ENCODE peak calls at places on chromosomes 4 and X, in seven cellular contexts. R is bronchial epithelial cell; I is WTC11; M is WERI-Rb-1; W is AG09319; Y is stimulated activated CD4-positive, alpha-beta T cell treated with anti-CD3 and anti-CD28 coated beads, Interleukin-12 subunit alpha, Interleukin-12 subunit beta, amount 100 ng/mL, for 4 hours; J is CD4-positive, alpha-beta memory T cell. D is an unnamed sample.

GRCh38 chr4:184100297-184100885 is 117.3 kb downstream of the ENPP6 start:
- DNase-seq in R (peak; percentile 3), I (no peak), M (peak; percentile 77), W (no peak), Y (peak; percentile 42), J (no peak), D (no peak)

GRCh38 chr4:174524242-174524641 is 2.0 kb upstream of the HPGD start:
- DNase-seq in R (peak; percentile 15), I (no peak), M (no peak), W (no peak), Y (no peak), J (no peak), D (no peak)

GRCh38 chr4:33088713-33089112 is 2368.5 kb downstream of the PCDH7 start:
- DNase-seq in R (no peak), I (no peak), M (no peak), W (no peak), Y (no peak), J (no peak), D (no peak)

GRCh38 chr4:104494822-104495559 is at the start of gene CXXC4:
- DNase-seq in R (peak; percentile 5), I (peak; percentile 80), M (peak; percentile 95), W (no peak), Y (no peak), J (peak; percentile 39), D (no peak)

GRCh38 chr4:82467442-82467841 is 37.1 kb downstream of the ENOPH1 start:
- DNase-seq in R (no peak), I (no peak), M (no peak), W (no peak), Y (no peak), J (no peak), D (no peak)

GRCh38 chrX:11755724-11756123 is 2.3 kb upstream of the MSL3 start:
- DNase-seq in R (peak; percentile 6), I (no peak), M (no peak), W (no peak), Y (no peak), J (no peak), D (no peak)

GRCh38 chr4:108004646-108005045 is 15.0 kb downstream of the HADH start:
- DNase-seq in R (no peak), I (no peak), M (no peak), W (no peak), Y (no peak), J (no peak), D (no peak)

GRCh38 chr4:21544410-21544809 is 404.2 kb downstream of the KCNIP4 start:
- DNase-seq in R (no peak), I (no peak), M (no peak), W (no peak), Y (no peak), J (no peak), D (no peak)

GRCh38 chr4:24988776-24989175 is 42.0 kb downstream of the LGI2 start:
- DNase-seq in R (peak; percentile 54), I (peak; percentile 58), M (peak; percentile 69), W (peak; percentile 39), Y (no peak), J (no peak), D (no peak)

GRCh38 chr4:140326395-140326993 is 47.0 kb upstream of the SCOC start:
- DNase-seq in R (peak; percentile 46), I (no peak), M (peak; percentile 60), W (no peak), Y (no peak), J (no peak), D (no peak)

GRCh38 chrX:16552546-16552945 is 97.4 kb upstream of the S100G start:
- DNase-seq in R (peak; percentile 88), I (no peak), M (no peak), W (no peak), Y (no peak), J (no peak), D (no peak)

GRCh38 chrX:123626962-123627361 is 105.9 kb downstream of the THOC2 start:
- DNase-seq in R (peak; percentile 25), I (no peak), M (no peak), W (no peak), Y (no peak), J (no peak), D (no peak)

GRCh38 chr4:75321484-75321883 is 192.7 kb downstream of the RCHY1 start:
- DNase-seq in R (no peak), I (no peak), M (no peak), W (no peak), Y (no peak), J (no peak), D (no peak)

GRCh38 chrX:130529531-130529930 is 127.7 kb downstream of the RBMX2 start:
- DNase-seq in R (no peak), I (no peak), M (no peak), W (no peak), Y (no peak), J (no peak), D (no peak)

GRCh38 chrX:52034211-52034610 is 34.8 kb downstream of the MAGED4B start:
- DNase-seq in R (no peak), I (no peak), M (no peak), W (no peak), Y (no peak), J (no peak), D (no peak)

GRCh38 chrX:19176901-19177630 is 54.8 kb upstream of the ADGRG2 start:
- DNase-seq in R (no peak), I (no peak), M (no peak), W (no peak), Y (no peak), J (no peak), D (no peak)